ENCODE peak calls at places on chromosomes 11 and 22, in six cellular contexts. Q is heart left ventricle, O is ascending aorta, V is GM20000, P is colonic mucosa, C is AG09309. R is an unnamed sample.

GRCh38 chr11:59145534-59145933 is 2.9 kb downstream of the FAM111A start:
- DNase-seq in Q (no peak), P (no peak), O (no peak), C (peak), V (no peak), R (no peak)

GRCh38 chr22:23300476-23300875 is 120.2 kb downstream of the BCR start:
- DNase-seq in V (no peak), P (no peak), O (no peak), C (no peak), Q (no peak), R (no peak)

GRCh38 chr22:39518996-39519680 is 1.2 kb upstream of the ATF4 start:
- DNase-seq in P (peak), C (no peak), V (no peak), O (no peak), Q (no peak), R (no peak)

GRCh38 chr11:101584651-101585050 is 844 bp upstream of the TRPC6 start:
- DNase-seq in V (no peak), C (no peak), Q (no peak), P (no peak), O (no peak), R (no peak)

GRCh38 chr11:33730716-33731115 is 5.5 kb downstream of the CD59 start:
- DNase-seq in V (no peak), Q (no peak), O (no peak), C (no peak), P (no peak), R (no peak)

GRCh38 chr11:123564225-123564624 is 90.2 kb downstream of the SCN3B start:
- DNase-seq in Q (no peak), C (no peak), P (no peak), V (no peak), O (no peak), R (no peak)

GRCh38 chr11:102306817-102307814 is 10.2 kb upstream of the BIRC3 start:
- DNase-seq in O (no peak), V (no peak), P (no peak), Q (no peak), C (no peak), R (no peak)

GRCh38 chr11:65132988-65133700 is 1.2 kb downstream of the SYVN1 start:
- DNase-seq in P (peak), O (no peak), Q (peak), C (no peak), V (peak), R (peak)

GRCh38 chr22:29148036-29148435 is 57.7 kb upstream of the EMID1 start:
- DNase-seq in Q (no peak), C (no peak), V (no peak), O (no peak), P (no peak), R (no peak)

GRCh38 chr22:25081409-25081824 is 118.2 kb upstream of the CRYBB3 start:
- DNase-seq in V (peak), O (no peak), P (peak), C (no peak), Q (no peak), R (no peak)

GRCh38 chr11:8330416-8330815 is 66.7 kb upstream of the LMO1 start:
- DNase-seq in O (no peak), P (no peak), C (no peak), V (no peak), Q (no peak), R (no peak)

GRCh38 chr11:61536676-61537270 is 28.2 kb downstream of the LRRC10B start:
- DNase-seq in C (no peak), O (no peak), Q (no peak), V (no peak), P (no peak), R (no peak)

GRCh38 chr22:49641770-49642313 is 185.8 kb downstream of the BRD1 start:
- DNase-seq in O (no peak), C (no peak), P (no peak), V (no peak), Q (no peak), R (no peak)

R was measured in right lobe of liver.